ENCODE peak calls at places on chromosome 2, in five cellular contexts. A, L, I, Z and S are unnamed samples.

GRCh38 chr2:136727973-136728699 is 37.2 kb upstream of the THSD7B start:
- DNase-seq in A (no peak), L (no peak), I (no peak), Z (no peak), S (no peak)

GRCh38 chr2:29251406-29251805 is 136.2 kb downstream of the CLIP4 start:
- DNase-seq in A (no peak), L (no peak), I (no peak), Z (no peak), S (no peak)

GRCh38 chr2:150110548-150110947 is 376.9 kb downstream of the RND3 start:
- DNase-seq in A (no peak), L (no peak), I (no peak), Z (no peak), S (no peak)

GRCh38 chr2:67633212-67633856 is 236.2 kb downstream of the ETAA1 start:
- DNase-seq in A (no peak), L (no peak), I (no peak), Z (no peak), S (no peak)

GRCh38 chr2:79723830-79724229 is 211.0 kb downstream of the CTNNA2 start:
- DNase-seq in A (no peak), L (no peak), I (no peak), Z (no peak), S (no peak)

GRCh38 chr2:29113891-29114321 is 1.3 kb upstream of the CLIP4 start:
- DNase-seq in A (no peak), L (peak), I (peak), Z (no peak), S (peak)

GRCh38 chr2:151361674-151362380 is 4.4 kb downstream of the TNFAIP6 start:
- DNase-seq in A (no peak), L (no peak), I (no peak), Z (no peak), S (no peak)

GRCh38 chr2:191352536-191352935 is 107.3 kb downstream of the MYO1B start:
- DNase-seq in A (no peak), L (no peak), I (no peak), Z (no peak), S (no peak)

GRCh38 chr2:38713311-38713710 is 37.9 kb downstream of the SRSF7 start:
- DNase-seq in A (no peak), L (no peak), I (no peak), Z (no peak), S (no peak)